ENCODE peak calls at places on chromosome 16, in six cellular contexts. R is IMR-90, P is K562, Q is SK-N-SH, E is A549, Z is GM12878. S is an unnamed sample.

GRCh38 chr16:88370365-88370764 is 12.4 kb upstream of the ZNF469 start:
- DNase-seq in Z (no peak), Q (no peak), P (no peak), E (no peak), R (no peak), S (no peak)

GRCh38 chr16:85924675-85925074 is 25.7 kb downstream of the IRF8 start:
- DNase-seq in P (no peak), Z (no peak), Q (no peak), R (no peak), E (no peak), S (no peak)

GRCh38 chr16:22314661-22315626 is 17.7 kb downstream of the POLR3E start:
- DNase-seq in Q (no peak), P (no peak), Z (no peak), E (no peak), R (no peak), S (no peak)

GRCh38 chr16:77207029-77207428 is 7.8 kb downstream of the SYCE1L start:
- DNase-seq in Z (no peak), Q (no peak), P (no peak), E (no peak), R (no peak), S (no peak)

GRCh38 chr16:71479420-71479819 is 9.7 kb downstream of the ZNF19 start:
- DNase-seq in E (peak; percentile 29), Z (no peak), P (peak; percentile 56), Q (peak; percentile 50), R (peak; percentile 34), S (peak; percentile 55)

GRCh38 chr16:57406881-57407280 is 2.3 kb downstream of the CCL17 start:
- DNase-seq in E (no peak), Q (no peak), Z (no peak), P (no peak), R (no peak), S (no peak)

GRCh38 chr16:75818491-75818890 is 92.2 kb upstream of the CPHXL start:
- DNase-seq in R (no peak), Z (no peak), Q (no peak), E (no peak), P (no peak), S (no peak)

GRCh38 chr16:15482068-15482747 is 47.8 kb downstream of the BMERB1 start:
- DNase-seq in E (peak; percentile 99), Z (no peak), R (peak; percentile 99), P (peak; percentile 46), Q (peak; percentile 28), S (peak; percentile 99)

DNA sequence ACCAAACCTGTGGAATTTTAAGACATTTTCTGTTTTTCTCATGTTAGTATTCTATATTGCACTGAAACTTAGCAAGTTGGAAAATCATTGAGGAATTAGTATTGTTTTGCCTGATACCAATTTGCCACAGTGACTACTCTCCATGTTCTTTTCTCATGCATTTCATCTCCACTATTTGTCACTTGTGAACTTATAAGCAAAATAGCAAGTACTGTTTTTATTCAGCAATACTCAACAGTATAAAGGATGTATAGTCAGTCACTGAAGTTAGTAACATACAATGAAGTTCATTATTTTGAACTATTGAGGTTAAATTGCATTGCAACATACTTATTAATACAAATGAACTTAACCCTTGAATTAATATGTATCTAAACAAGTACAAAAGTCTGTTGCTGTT is 5.8 kb upstream of the VPS35L start:
- DNase-seq in Z (no peak), P (no peak), R (no peak), E (no peak), Q (no peak), S (no peak)
- TF ChIP-seq SMC3 in Z (no peak), P (no peak), R (no peak), E (no peak), Q (no peak), S (no peak)

GRCh38 chr16:50367777-50368409 is 895 bp downstream of the BRD7 start:
- DNase-seq in P (no peak), Q (no peak), E (no peak), R (no peak), Z (no peak), S (no peak)

GRCh38 chr16:50369133-50369804 is 481 bp upstream of the BRD7 start:
- DNase-seq in Z (no peak), P (peak; percentile 38), R (no peak), Q (no peak), E (no peak), S (no peak)

GRCh38 chr16:50363656-50364055 is 5.1 kb downstream of the BRD7 start:
- DNase-seq in E (no peak), Q (no peak), R (no peak), P (no peak), Z (no peak), S (no peak)

GRCh38 chr16:50368410-50369132 is at the start of gene BRD7:
- DNase-seq in E (peak; percentile 54), Q (peak; percentile 97), R (peak; percentile 37), Z (no peak), P (peak; percentile 91), S (peak; percentile 62)

GRCh38 chr16:50366126-50366525 is 2.7 kb downstream of the BRD7 start:
- DNase-seq in E (no peak), P (no peak), Z (no peak), Q (no peak), R (no peak), S (no peak)
- TF ChIP-seq SMC3 in E (no peak), P (no peak), Z (no peak), Q (no peak), R (no peak), S (no peak)

GRCh38 chr16:48054881-48055601 is 100.8 kb downstream of the ABCC12 start:
- DNase-seq in P (peak; percentile 25), R (peak; percentile 71), Q (peak; percentile 73), E (peak; percentile 66), Z (no peak), S (peak; percentile 35)

GRCh38 chr16:48052731-48053130 is 103.1 kb downstream of the ABCC12 start:
- DNase-seq in Q (no peak), R (no peak), Z (no peak), P (no peak), E (no peak), S (no peak)

GRCh38 chr16:48049832-48050231 is 106.0 kb downstream of the ABCC12 start:
- DNase-seq in P (no peak), Q (no peak), R (no peak), Z (no peak), E (no peak), S (no peak)

GRCh38 chr16:48050871-48051270 is 104.9 kb downstream of the ABCC12 start:
- DNase-seq in Z (no peak), Q (no peak), E (no peak), P (no peak), R (no peak), S (no peak)

GRCh38 chr16:48053346-48053745 is 102.4 kb downstream of the ABCC12 start:
- DNase-seq in Q (no peak), R (peak; percentile 69), P (no peak), Z (no peak), E (no peak), S (no peak)
- TF ChIP-seq SMC3 in Q (no peak), R (no peak), P (no peak), Z (no peak), E (no peak), S (no peak)

DNA sequence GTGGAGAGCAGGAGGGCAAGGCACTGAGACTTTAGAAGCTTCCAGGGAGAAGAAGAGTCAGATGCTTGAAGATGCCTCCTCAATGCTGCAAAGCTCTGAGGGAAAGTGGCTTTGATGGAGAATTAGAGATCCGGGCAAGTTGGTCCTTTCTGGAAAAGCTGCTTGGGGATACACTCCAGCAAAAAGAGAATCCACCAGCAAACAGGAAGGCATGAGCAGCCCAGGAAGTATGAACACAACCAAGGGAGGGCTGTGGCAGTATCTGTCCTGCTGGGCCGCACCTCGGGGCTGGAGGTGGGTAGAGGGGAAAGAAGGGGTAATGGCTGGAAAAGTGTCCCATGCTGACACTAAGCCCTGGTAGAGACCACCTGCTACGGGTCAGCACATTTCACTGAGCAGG is 5.3 kb downstream of the LMF1 start:
- DNase-seq in P (no peak), Q (no peak), R (no peak), Z (no peak), E (no peak), S (no peak)
- TF ChIP-seq SMC3 in P (no peak), Q (no peak), R (no peak), Z (no peak), E (no peak), S (no peak)

GRCh38 chr16:67182288-67182687 is 1.5 kb downstream of the MATCAP1 start:
- DNase-seq in R (peak; percentile 23), Q (no peak), E (no peak), Z (no peak), P (no peak), S (no peak)

GRCh38 chr16:67183284-67183626 is 508 bp downstream of the MATCAP1 start:
- DNase-seq in Q (no peak), E (no peak), P (no peak), R (no peak), Z (no peak), S (no peak)

GRCh38 chr16:67179421-67180080 is 4.2 kb downstream of the MATCAP1 start:
- DNase-seq in R (no peak), P (no peak), Q (no peak), E (peak; percentile 57), Z (no peak), S (no peak)

GRCh38 chr16:67180166-67180565 is 3.6 kb downstream of the MATCAP1 start:
- DNase-seq in E (no peak), Z (no peak), P (no peak), Q (no peak), R (no peak), S (no peak)

DNA sequence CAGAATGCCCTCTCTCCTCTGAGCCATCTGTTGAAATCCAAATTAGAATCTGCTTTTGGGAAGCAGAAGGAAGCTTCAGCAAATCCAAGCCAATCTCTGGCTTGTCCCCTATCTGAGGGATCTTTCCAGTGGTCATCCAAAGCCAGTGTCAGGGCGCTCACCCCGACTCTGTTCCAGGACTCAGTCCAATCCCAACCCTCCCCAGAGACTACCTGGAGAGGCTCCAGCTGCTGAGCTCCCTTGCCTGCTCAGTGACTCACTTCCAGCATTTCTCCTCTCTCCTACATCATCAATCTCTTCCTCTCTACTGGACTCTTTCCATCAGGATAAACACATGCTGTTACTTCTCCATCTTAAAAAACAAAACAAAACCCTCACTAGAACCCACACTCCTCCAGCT is 2.4 kb downstream of the MATCAP1 start:
- DNase-seq in Q (no peak), R (peak; percentile 92), E (no peak), Z (no peak), P (no peak), S (no peak)
- TF ChIP-seq SMC3 in Q (no peak), R (no peak), E (no peak), Z (no peak), P (no peak), S (no peak)

GRCh38 chr16:66261826-66262225 is 104.7 kb upstream of the CDH5 start:
- DNase-seq in R (no peak), P (no peak), Z (no peak), E (no peak), Q (no peak), S (no peak)

GRCh38 chr16:66262253-66263167 is 104.0 kb upstream of the CDH5 start:
- DNase-seq in R (peak; percentile 57), Q (no peak), Z (no peak), P (no peak), E (no peak), S (no peak)

GRCh38 chr16:66263168-66263972 is 103.1 kb upstream of the CDH5 start:
- DNase-seq in Q (no peak), P (no peak), Z (no peak), E (no peak), R (no peak), S (no peak)

GRCh38 chr16:66258916-66259845 is 107.3 kb upstream of the CDH5 start:
- DNase-seq in Z (no peak), P (no peak), R (no peak), E (no peak), Q (no peak), S (no peak)

GRCh38 chr16:66260522-66261290 is 105.8 kb upstream of the CDH5 start:
- DNase-seq in E (no peak), Q (no peak), R (no peak), P (no peak), Z (no peak), S (no peak)
- TF ChIP-seq SMC3 in E (no peak), Q (no peak), R (no peak), P (no peak), Z (no peak), S (no peak)